ENCODE peak calls at places on chromosomes 13 and 19, in six cellular contexts. D, L, F, K, O and Z are unnamed samples.

GRCh38 chr13:66139250-66139649 is 1090.9 kb downstream of the PCDH9 start:
- DNase-seq in F (no peak), O (no peak), K (peak; percentile 1), D (no peak), L (no peak), Z (no peak)

GRCh38 chr19:32404213-32404938 is 1.2 kb upstream of the DPY19L3 start:
- DNase-seq in F (no peak), O (no peak), L (no peak), K (peak; percentile 18), D (no peak), Z (no peak)

GRCh38 chr13:28022848-28023518 is 34.5 kb upstream of the URAD start:
- DNase-seq in D (no peak), O (no peak), F (peak; percentile 21), L (no peak), K (peak; percentile 68), Z (no peak)

GRCh38 chr13:87677043-87677333 is 5.8 kb downstream of the SLITRK5 start:
- DNase-seq in K (no peak), L (no peak), D (no peak), F (no peak), O (no peak), Z (no peak)

GRCh38 chr13:44257806-44258205 is 115.8 kb upstream of the SERP2 start:
- DNase-seq in O (no peak), D (no peak), K (no peak), L (no peak), F (no peak), Z (no peak)

GRCh38 chr13:35664747-35665146 is 188.3 kb upstream of the MAB21L1 start:
- DNase-seq in O (no peak), F (no peak), D (no peak), K (no peak), L (no peak), Z (no peak)

GRCh38 chr13:20788312-20788711 is 14.6 kb upstream of the EEF1AKMT1 start:
- DNase-seq in D (no peak), L (no peak), O (no peak), K (no peak), F (no peak), Z (no peak)

GRCh38 chr13:24683833-24684599 is 3.8 kb downstream of the ATP12A start:
- DNase-seq in D (peak; percentile 82), L (no peak), O (no peak), F (peak; percentile 84), K (peak; percentile 43), Z (peak; percentile 24)

GRCh38 chr19:18418725-18419194 is 438 bp upstream of the SSBP4 start:
- DNase-seq in D (peak; percentile 32), F (no peak), L (no peak), O (no peak), K (no peak), Z (no peak)

GRCh38 chr13:46492946-46493345 is 60.0 kb upstream of the LRCH1 start:
- DNase-seq in O (no peak), D (peak; percentile 13), F (no peak), L (no peak), K (peak; percentile 22), Z (peak; percentile 32)

GRCh38 chr13:112450567-112451240 is 74.5 kb downstream of the SPACA7 start:
- DNase-seq in L (no peak), D (no peak), O (no peak), F (no peak), K (no peak), Z (no peak)
- TF ChIP-seq ATF3 in L (no peak), D (no peak), O (no peak), F (no peak), K (no peak), Z (no peak)

DNA sequence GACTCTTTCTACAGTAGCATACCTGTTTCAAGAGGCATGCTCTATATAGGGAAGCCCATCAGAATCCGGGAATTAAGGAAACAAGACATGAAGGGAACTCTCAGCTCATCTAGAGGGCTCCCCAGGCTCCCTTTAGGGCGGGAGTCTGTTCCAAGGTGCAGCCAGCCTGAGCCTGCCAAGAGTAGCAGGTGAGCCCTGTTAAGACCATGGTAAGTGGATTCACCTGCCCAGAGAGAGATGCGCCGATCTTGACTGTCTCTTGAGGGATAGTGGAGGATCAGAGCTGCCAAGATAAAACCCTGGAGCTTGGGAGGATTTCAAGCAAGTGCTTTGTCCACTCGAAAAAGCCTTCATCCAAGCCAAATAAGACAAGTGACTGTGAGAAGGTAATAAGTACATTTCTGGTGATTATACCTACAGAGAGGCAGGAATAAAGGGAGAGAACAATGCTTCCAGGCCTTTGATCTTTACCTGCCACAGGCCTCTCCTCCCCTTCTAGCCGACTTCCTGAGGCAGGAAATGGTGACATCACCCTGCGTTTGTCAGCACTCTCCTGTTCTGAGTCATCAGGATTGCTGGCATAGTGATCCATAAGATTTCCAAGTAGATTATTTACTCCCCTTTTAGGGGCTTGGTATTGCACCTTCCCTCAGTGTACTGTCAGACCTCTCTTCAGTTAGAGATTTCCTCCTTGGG is 31.5 kb downstream of the KLF5 start:
- DNase-seq in L (peak; percentile 60), D (peak; percentile 29), F (peak; percentile 17), O (no peak), K (peak; percentile 95), Z (peak; percentile 96)
- TF ChIP-seq ATF3 in L (no peak), D (peak; percentile 97), F (no peak), O (no peak), K (peak; percentile 98), Z (peak; percentile 95)

GRCh38 chr13:51317262-51317661 is 22.2 kb upstream of the SERPINE3 start:
- DNase-seq in O (no peak), K (no peak), D (no peak), L (no peak), F (no peak), Z (no peak)
- TF ChIP-seq ATF3 in O (no peak), K (no peak), D (no peak), L (no peak), F (no peak), Z (no peak)

DNA sequence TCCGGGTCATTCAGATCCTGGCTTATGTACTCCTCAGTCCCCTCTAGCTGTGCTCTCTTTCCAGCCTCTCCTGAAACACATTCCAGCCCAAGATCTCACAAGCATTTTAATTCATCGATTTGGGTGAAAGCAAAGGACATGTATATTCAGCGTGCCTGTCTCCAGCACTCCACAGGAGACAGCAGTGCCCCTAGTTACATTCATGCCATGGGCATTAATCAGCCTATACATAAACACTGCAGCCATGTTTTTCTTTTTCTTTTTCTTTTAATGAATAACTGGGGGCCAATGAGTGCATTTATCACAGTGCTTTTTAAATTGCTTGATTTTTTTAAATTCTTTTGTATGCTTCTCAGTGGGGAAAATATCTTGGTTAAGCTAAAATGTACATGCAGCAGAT is 199.1 kb downstream of the DCT start:
- DNase-seq in D (no peak), L (no peak), K (no peak), O (no peak), F (no peak), Z (no peak)
- TF ChIP-seq ATF3 in D (no peak), L (no peak), K (no peak), O (no peak), F (no peak), Z (no peak)

DNA sequence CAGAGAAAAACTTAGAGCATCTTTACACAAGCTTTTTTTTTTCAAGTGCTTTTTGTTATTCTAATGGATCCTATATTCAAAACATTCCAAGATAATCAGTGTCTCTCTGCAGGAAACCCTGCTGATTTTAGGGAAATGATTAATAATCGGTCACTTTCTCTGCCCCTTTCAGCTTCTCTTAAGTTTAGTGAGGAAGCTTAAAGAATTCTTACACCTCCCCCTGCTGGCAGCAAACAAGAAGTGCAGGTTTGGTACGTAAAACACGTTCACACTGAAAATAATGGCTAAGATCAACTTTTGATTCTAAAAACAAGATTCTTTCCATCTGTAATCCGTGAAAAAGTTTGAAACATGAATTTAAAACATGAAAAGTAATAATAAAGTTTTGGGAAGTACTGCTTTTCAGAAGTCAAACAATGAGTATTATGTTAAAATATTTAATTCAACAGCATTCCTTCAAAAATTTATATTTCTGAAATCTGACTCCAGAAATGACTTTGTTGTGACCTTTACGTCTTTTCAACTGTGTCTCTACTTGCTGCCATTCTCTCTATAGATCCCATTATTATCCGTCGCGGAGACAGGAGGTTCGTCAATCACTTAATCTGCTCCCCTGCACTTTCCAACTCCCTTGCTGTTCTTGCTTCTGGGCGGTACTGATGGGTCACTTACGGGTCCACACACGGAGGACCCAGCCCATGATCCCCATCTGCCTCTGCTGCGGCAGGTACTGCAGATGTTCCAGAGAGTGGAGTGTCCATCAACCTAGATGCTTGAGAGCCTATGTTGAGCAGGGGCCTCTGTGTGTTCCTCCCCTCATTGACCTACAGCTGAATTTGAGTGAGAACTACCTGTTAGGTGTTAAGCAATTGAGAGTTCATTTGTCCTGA is 203.1 kb upstream of the EDNRB start:
- DNase-seq in F (peak; percentile 27), D (peak; percentile 22), K (peak; percentile 37), L (no peak), O (peak; percentile 28), Z (peak; percentile 34)
- TF ChIP-seq ATF3 in F (no peak), D (no peak), K (no peak), L (no peak), O (no peak), Z (no peak)

DNA sequence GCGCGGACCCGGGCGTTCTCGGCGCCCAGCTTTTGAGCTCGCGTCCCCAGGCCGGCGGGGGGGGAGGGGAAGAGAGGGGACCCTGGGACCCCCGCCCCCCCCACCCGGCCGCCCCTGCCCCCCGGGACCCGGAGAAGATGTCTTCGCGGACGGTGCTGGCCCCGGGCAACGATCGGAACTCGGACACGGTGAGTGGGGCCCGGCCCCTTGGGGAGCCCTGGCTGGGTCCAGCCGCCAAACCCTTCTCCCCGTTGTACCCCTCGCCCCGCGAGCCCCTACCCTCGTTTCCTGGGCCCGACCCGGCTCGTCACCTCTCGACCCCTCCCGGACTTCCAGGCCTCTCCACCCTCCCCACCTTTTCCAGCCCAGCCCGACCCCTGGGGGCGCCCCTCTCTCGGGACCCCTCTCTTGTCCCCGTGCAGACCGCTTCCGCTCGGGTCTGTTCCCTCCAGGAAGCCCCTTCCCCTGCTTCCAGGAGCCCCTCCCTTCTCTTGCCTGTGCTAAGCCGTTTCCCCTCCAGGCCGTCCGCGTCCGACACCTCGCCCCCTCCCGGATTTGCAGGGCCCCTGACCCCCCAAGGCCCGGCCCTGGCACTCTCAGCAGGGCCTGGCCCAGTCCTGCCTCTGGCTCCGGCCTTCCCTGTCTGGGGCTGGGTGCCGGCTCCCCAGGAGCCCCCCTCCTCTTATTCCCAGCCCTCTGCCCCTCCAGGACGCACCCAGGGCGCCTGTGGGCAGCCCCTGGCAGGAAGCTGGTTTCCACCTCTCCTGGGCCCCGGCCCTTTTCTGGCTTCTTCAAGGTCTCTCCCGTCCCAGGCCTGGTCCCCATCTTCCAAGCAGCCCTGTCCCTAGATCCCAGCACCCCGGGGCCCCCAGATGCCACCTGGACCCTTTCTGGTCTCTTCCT is 632 bp downstream of the MARK4 start:
- DNase-seq in D (peak; percentile 48), F (peak; percentile 42), L (no peak), K (no peak), O (no peak), Z (no peak)
- TF ChIP-seq ATF3 in D (no peak), F (no peak), L (no peak), K (no peak), O (no peak), Z (no peak)

GRCh38 chr13:41707192-41707858 is 250.0 kb downstream of the RGCC start:
- DNase-seq in D (no peak), O (no peak), K (no peak), F (no peak), L (no peak), Z (no peak)
- TF ChIP-seq ATF3 in D (no peak), O (no peak), K (no peak), F (no peak), L (no peak), Z (no peak)

GRCh38 chr19:46515879-46516350 is 20.2 kb upstream of the PNMA8B start:
- DNase-seq in K (peak; percentile 23), D (peak; percentile 73), O (no peak), L (no peak), F (no peak), Z (no peak)
- TF ChIP-seq ATF3 in K (no peak), D (no peak), O (no peak), L (no peak), F (no peak), Z (no peak)